ENCODE peak calls at places on chromosomes 3 and 15, in six cellular contexts. Y, K, L, M, J and Z are unnamed samples.

GRCh38 chr3:158809642-158810041 is 7.8 kb downstream of the MFSD1 start:
- DNase-seq in L (no peak), J (no peak), Y (no peak), K (no peak), M (no peak), Z (no peak)

GRCh38 chr15:98625614-98626013 is 22.7 kb upstream of the IGF1R start:
- DNase-seq in K (no peak), L (no peak), Y (no peak), J (no peak), M (no peak), Z (no peak)

GRCh38 chr15:77617507-77618285 is 15.0 kb downstream of the LINGO1 start:
- DNase-seq in K (peak), J (peak), L (peak), M (no peak), Y (no peak), Z (no peak)

GRCh38 chr3:4995500-4996053 is 16.3 kb downstream of the BHLHE40 start:
- DNase-seq in K (peak), M (no peak), L (no peak), Y (peak), J (peak), Z (no peak)

GRCh38 chr3:84974347-84974746 is 15.6 kb downstream of the CADM2 start:
- DNase-seq in L (no peak), M (no peak), J (peak), Y (no peak), K (no peak), Z (no peak)

GRCh38 chr15:73210630-73211029 is 158.1 kb downstream of the HCN4 start:
- DNase-seq in L (no peak), J (no peak), M (no peak), K (no peak), Y (no peak), Z (no peak)

GRCh38 chr3:49021813-49022720 is at the start of gene NDUFAF3:
- DNase-seq in L (peak), K (peak), M (peak), J (peak), Y (peak), Z (peak)

GRCh38 chr15:68616397-68616796 is 37.6 kb downstream of the CORO2B start:
- DNase-seq in K (no peak), Y (no peak), L (no peak), M (no peak), J (no peak), Z (no peak)

GRCh38 chr3:112372396-112372795 is 39.4 kb downstream of the CD200 start:
- DNase-seq in M (no peak), K (no peak), L (no peak), J (no peak), Y (no peak), Z (no peak)

GRCh38 chr3:106255870-106256248 is 387.0 kb upstream of the CBLB start:
- DNase-seq in J (no peak), K (no peak), Y (no peak), M (no peak), L (peak), Z (no peak)

DNA sequence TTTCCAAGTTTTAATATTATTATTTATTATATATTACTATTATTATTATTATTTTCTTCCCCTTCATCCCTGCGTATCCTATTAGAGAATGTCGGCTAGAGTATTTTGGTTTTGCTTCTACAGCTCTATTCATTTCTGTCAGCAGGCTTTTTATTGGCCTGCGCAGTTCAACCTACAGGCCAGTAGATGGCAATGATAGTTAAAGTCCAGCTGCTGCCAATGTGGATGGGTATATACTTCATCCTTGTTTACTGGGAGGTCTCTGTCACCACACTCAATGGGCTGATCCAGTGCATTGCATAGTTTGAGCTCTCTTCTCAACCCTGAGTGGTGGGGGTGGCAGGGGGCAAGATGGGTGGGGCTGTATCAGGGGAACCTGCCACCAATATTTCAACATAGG is 799.8 kb downstream of the NSUN3 start:
- DNase-seq in Y (no peak), J (peak), M (peak), L (peak), K (peak), Z (no peak)
- TF ChIP-seq CTCF in Y (no peak), J (peak), M (peak), L (peak), K (peak), Z (no peak)

GRCh38 chr3:12809001-12809400 is 12.5 kb downstream of the CAND2 start:
- DNase-seq in M (no peak), L (no peak), J (no peak), K (no peak), Y (no peak), Z (no peak)

GRCh38 chr3:12809435-12809834 is 13.0 kb downstream of the CAND2 start:
- DNase-seq in Y (no peak), L (no peak), J (no peak), K (no peak), M (no peak), Z (no peak)

GRCh38 chr3:12807960-12808359 is 11.5 kb downstream of the CAND2 start:
- DNase-seq in J (no peak), M (no peak), Y (no peak), K (no peak), L (no peak), Z (no peak)

GRCh38 chr3:12808587-12808986 is 12.1 kb downstream of the CAND2 start:
- DNase-seq in J (no peak), M (no peak), K (no peak), L (no peak), Y (no peak), Z (no peak)

DNA sequence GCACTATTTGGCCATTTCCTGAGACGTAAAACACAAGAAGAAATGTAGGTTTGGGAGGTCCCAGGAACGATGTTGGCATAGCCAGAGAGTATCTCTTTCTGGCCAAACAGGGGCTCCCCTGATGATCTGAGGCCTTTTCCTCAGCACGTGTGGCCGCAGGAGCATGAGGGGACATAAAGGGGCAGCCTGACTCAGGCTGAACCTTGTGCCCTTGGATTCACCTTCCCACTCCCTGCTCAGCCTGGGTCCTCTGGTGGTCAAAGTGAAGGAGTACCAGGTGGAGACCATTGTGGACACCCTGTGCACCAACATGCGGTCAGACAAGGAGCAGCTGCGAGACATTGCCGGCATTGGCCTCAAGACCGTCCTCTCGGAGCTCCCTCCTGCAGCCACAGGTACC is 10.6 kb downstream of the CAND2 start:
- DNase-seq in J (no peak), K (no peak), L (no peak), M (no peak), Y (no peak), Z (no peak)
- TF ChIP-seq CTCF in J (no peak), K (no peak), L (no peak), M (no peak), Y (no peak), Z (no peak)

DNA sequence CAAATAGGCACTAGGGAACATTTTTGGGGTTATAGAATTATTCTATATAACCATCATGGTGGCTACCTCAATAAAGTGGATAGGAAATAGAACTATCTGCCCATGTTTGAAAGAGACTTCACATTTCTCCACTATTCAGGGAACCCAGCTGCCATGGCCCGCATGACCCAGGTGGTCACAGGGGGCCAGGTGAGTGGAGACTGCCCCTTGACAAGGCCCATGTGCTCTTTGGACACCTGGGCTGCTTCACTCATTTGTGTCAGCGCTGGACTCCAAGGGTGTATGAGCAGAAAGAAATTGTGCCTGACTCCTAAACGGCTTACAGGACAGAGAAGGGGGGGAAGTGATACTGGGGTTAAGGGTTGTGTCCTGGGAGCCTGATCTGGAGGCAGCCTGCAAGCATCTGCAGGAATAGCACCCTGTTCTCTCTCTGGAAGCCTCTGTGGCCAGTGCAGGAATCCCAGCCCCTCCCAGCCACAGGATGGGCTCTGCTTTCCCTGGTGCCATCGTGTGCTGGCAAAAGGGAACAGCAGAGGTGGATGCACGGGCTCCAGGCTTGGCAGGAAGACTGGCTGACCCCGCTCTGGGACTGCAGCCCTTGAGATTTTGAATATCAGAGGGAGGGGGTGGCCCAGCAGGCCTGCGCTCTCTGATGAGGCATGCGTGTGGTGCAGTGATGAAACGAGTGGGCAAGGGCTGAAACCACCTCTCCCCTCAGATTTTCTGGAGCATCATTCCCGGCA is 9.1 kb upstream of the C3orf22 start:
- DNase-seq in K (no peak), Y (peak), M (peak), L (no peak), J (no peak), Z (no peak)
- TF ChIP-seq CTCF in K (no peak), Y (no peak), M (no peak), L (no peak), J (no peak), Z (no peak)

DNA sequence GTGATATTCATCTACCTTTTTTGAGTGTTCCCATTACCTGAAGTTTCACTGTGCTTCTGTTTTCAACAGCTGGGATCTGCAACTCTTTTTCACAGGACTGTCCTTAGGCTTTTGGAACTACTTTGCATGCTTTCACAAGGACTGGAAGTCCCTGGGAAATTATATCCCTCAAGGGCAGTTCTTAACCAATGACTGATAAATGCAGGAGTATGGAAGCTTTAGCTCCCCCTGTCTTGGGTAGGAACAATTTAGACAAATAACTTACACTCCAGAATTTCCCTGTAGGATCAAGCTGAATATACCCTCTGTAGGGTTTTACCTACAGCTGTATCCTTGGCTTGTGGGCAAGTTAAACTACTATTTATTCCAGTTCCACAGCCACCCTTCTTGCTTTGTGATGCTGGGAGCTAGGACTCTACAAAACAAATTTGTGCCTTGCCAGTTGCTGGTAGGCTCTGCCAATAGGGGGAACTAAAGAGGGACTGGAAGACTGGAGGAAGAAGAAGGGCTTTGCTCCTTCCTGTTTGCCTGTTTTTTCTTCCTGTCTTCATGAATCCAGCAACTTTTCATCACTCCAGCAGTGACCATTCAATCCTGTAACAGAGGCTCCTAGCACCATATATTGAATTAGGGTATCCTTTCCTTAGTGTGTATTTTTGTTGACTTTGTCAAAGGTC is 6.8 kb upstream of the ZNF280D start:
- DNase-seq in L (peak), Y (no peak), J (peak), M (no peak), K (no peak), Z (no peak)
- TF ChIP-seq CTCF in L (peak), Y (no peak), J (peak), M (no peak), K (peak), Z (no peak)

DNA sequence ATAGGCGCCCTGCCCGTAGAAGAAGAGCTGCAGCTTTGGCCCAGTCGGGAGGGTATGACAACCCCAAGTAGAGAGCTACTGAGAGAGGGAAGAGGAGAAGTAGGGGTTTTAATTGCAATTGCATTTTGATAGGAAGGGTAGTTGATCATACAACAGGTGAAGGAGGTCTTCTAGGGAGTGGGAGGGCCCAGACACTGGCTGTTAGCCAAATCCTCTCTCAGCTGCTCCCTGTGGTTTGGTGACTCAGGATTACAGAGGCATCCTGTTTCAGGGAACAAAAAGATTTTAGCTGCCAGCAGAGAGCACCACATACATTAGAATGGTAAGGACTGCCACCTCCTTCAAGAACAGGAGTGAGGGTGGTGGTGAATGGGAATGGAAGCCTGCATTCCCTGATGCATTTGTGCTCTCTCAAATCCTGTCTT is 408.9 kb upstream of the THBS1 start:
- DNase-seq in M (no peak), J (peak), L (no peak), Y (peak), K (peak), Z (peak)
- TF ChIP-seq CTCF in M (no peak), J (peak), L (no peak), Y (peak), K (peak), Z (no peak)

DNA sequence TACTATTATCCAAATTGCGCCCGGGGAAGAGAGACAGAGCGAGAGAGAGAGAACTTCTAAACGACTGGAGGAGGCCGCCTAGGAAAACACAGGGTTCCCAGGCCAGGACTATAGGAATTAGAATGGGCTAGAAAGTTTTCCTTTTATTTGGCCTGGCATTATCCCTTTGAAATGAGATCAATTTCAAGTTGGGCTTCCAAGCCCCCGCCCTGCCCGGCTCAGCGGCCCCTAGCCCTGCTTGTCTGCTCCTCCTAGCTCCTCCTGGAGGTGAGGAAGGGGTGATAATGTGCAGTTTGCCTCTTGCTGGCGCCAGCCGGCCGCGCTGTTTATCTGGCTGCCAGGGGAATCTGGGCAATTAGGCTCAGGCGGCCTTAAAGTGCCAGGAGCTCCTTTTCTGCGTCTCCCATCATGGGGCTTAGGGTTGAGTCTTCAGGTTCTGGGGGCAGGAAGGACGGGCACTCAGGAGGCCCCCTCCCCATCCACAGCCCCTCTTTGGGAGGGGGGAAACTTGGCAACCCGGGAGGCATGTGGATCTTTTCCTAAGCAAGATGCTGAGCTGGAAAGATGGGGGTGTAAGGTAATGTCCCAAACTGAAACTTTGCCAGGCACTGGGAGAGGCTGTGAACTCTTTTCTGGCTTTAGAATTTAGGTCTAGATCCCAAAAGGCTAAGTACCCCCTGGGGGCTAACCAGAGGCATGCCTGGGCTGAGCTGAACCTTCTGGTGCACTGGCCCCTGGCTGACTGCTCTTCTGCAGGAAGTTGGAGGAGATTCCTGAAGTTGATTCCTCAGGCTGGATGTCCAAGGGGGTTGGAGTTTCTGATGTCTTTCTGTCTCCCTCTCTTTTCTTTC is 5.5 kb downstream of the SMAD6 start:
- DNase-seq in Y (no peak), L (no peak), K (peak), J (no peak), M (peak), Z (no peak)
- TF ChIP-seq CTCF in Y (peak), L (no peak), K (peak), J (peak), M (no peak), Z (no peak)

DNA sequence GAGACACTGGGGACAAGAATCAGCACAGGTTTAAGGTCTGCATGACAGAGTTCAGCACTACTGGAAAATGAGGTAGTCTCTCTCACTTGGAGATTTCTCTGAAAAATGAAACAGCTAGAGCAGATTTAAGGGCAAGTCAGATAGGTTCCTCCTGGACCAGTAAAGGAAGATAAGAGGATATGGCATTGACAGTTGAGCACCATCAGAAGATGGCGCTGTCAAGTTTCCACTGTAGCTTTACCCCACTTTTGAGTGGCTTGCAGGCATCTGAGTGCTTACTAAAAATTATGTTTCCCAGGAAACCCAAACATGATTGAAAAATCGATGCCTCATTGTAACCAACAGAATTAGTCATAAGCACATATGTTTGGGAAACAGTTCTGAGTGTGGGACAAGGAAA is 407.2 kb upstream of the UBE2E2 start:
- DNase-seq in M (no peak), Y (no peak), L (peak), K (no peak), J (no peak), Z (no peak)
- TF ChIP-seq CTCF in M (no peak), Y (no peak), L (peak), K (no peak), J (no peak), Z (no peak)

GRCh38 chr15:58066042-58066867 is 744 bp upstream of the ALDH1A2 start:
- DNase-seq in J (peak), M (peak), Y (peak), K (peak), L (peak), Z (no peak)
- TF ChIP-seq CTCF in J (peak), M (peak), Y (peak), K (peak), L (peak), Z (no peak)